ENCODE peak calls at places on chromosomes 3 and 15, in four cellular contexts. One of them, this sample, is unnamed.

GRCh38 chr3:105878061-105878460 is 9.2 kb upstream of the CBLB start:
- DNase-seq in EL: no peak
- DNase-seq in epithelial cell of esophagus: no peak
- DNase-seq in stimulated activated CD4-positive, alpha-beta T cell treated with anti-CD3 and anti-CD28 coated beads, Interleukin-1b, Interleukin-23, amount 100 ng/mL, for 24 hours: no peak
- DNase-seq in this sample: no peak

GRCh38 chr3:187740446-187741399 is 4.5 kb downstream of the BCL6 start:
- DNase-seq in epithelial cell of esophagus: peak
- DNase-seq in EL: peak
- DNase-seq in stimulated activated CD4-positive, alpha-beta T cell treated with anti-CD3 and anti-CD28 coated beads, Interleukin-1b, Interleukin-23, amount 100 ng/mL, for 24 hours: peak
- DNase-seq in this sample: peak

GRCh38 chr3:189324538-189325138 is 152.9 kb downstream of the TPRG1 start:
- DNase-seq in stimulated activated CD4-positive, alpha-beta T cell treated with anti-CD3 and anti-CD28 coated beads, Interleukin-1b, Interleukin-23, amount 100 ng/mL, for 24 hours: peak
- DNase-seq in EL: peak
- DNase-seq in epithelial cell of esophagus: peak
- DNase-seq in this sample: peak

GRCh38 chr3:44825264-44825925 is 36.3 kb upstream of the TMEM42 start:
- DNase-seq in stimulated activated CD4-positive, alpha-beta T cell treated with anti-CD3 and anti-CD28 coated beads, Interleukin-1b, Interleukin-23, amount 100 ng/mL, for 24 hours: no peak
- DNase-seq in EL: peak
- DNase-seq in epithelial cell of esophagus: peak
- DNase-seq in this sample: peak

GRCh38 chr3:133673746-133674145 is 12.0 kb upstream of the TOPBP1 start:
- DNase-seq in stimulated activated CD4-positive, alpha-beta T cell treated with anti-CD3 and anti-CD28 coated beads, Interleukin-1b, Interleukin-23, amount 100 ng/mL, for 24 hours: no peak
- DNase-seq in epithelial cell of esophagus: no peak
- DNase-seq in EL: no peak
- DNase-seq in this sample: no peak

GRCh38 chr3:100526613-100527346 is 34.4 kb downstream of the TMEM45A start:
- DNase-seq in epithelial cell of esophagus: no peak
- DNase-seq in stimulated activated CD4-positive, alpha-beta T cell treated with anti-CD3 and anti-CD28 coated beads, Interleukin-1b, Interleukin-23, amount 100 ng/mL, for 24 hours: no peak
- DNase-seq in EL: no peak
- DNase-seq in this sample: no peak

GRCh38 chr15:57550640-57551039 is 41.1 kb upstream of the MYZAP start:
- DNase-seq in EL: no peak
- DNase-seq in epithelial cell of esophagus: peak
- DNase-seq in stimulated activated CD4-positive, alpha-beta T cell treated with anti-CD3 and anti-CD28 coated beads, Interleukin-1b, Interleukin-23, amount 100 ng/mL, for 24 hours: no peak
- DNase-seq in this sample: peak

GRCh38 chr3:107441617-107442016 is 64.4 kb downstream of the CCDC54 start:
- DNase-seq in epithelial cell of esophagus: no peak
- DNase-seq in stimulated activated CD4-positive, alpha-beta T cell treated with anti-CD3 and anti-CD28 coated beads, Interleukin-1b, Interleukin-23, amount 100 ng/mL, for 24 hours: no peak
- DNase-seq in EL: peak
- DNase-seq in this sample: no peak

GRCh38 chr3:126152931-126153694 is 27.3 kb downstream of the ALDH1L1 start:
- DNase-seq in stimulated activated CD4-positive, alpha-beta T cell treated with anti-CD3 and anti-CD28 coated beads, Interleukin-1b, Interleukin-23, amount 100 ng/mL, for 24 hours: no peak
- DNase-seq in epithelial cell of esophagus: no peak
- DNase-seq in EL: no peak
- DNase-seq in this sample: no peak

GRCh38 chr3:36813320-36813719 is 49.0 kb upstream of the DCLK3 start:
- DNase-seq in stimulated activated CD4-positive, alpha-beta T cell treated with anti-CD3 and anti-CD28 coated beads, Interleukin-1b, Interleukin-23, amount 100 ng/mL, for 24 hours: no peak
- DNase-seq in EL: no peak
- DNase-seq in epithelial cell of esophagus: peak
- DNase-seq in this sample: peak

GRCh38 chr15:71691700-71692417 is 118.5 kb upstream of the NR2E3 start:
- DNase-seq in EL: peak
- DNase-seq in stimulated activated CD4-positive, alpha-beta T cell treated with anti-CD3 and anti-CD28 coated beads, Interleukin-1b, Interleukin-23, amount 100 ng/mL, for 24 hours: no peak
- DNase-seq in epithelial cell of esophagus: peak
- DNase-seq in this sample: peak

GRCh38 chr3:109729111-109729510 is 391.8 kb upstream of the DPPA4 start:
- DNase-seq in EL: no peak
- DNase-seq in stimulated activated CD4-positive, alpha-beta T cell treated with anti-CD3 and anti-CD28 coated beads, Interleukin-1b, Interleukin-23, amount 100 ng/mL, for 24 hours: no peak
- DNase-seq in epithelial cell of esophagus: peak
- DNase-seq in this sample: peak

GRCh38 chr15:47870956-47871625 is 153.8 kb downstream of the SEMA6D start:
- DNase-seq in EL: peak
- DNase-seq in stimulated activated CD4-positive, alpha-beta T cell treated with anti-CD3 and anti-CD28 coated beads, Interleukin-1b, Interleukin-23, amount 100 ng/mL, for 24 hours: no peak
- DNase-seq in epithelial cell of esophagus: peak
- DNase-seq in this sample: peak

GRCh38 chr15:52503788-52504496 is 24.7 kb downstream of the MYO5A start:
- DNase-seq in epithelial cell of esophagus: peak
- DNase-seq in EL: peak
- DNase-seq in stimulated activated CD4-positive, alpha-beta T cell treated with anti-CD3 and anti-CD28 coated beads, Interleukin-1b, Interleukin-23, amount 100 ng/mL, for 24 hours: no peak
- DNase-seq in this sample: peak

This sample was measured in bronchial epithelial cell.